ENCODE peak calls at places on chromosomes 16 and 17, in seven cellular contexts. J is A549; Z is activated T-helper 1 cell treated with anti-CD3 and anti-CD28 coated beads, Interleukin-2, amount 50 U/mL, for 16 hours; S is neural crest cell; F is activated CD4-positive, alpha-beta T cell treated with anti-CD3 and anti-CD28 coated beads, Interleukin-2, amount 50 U/mL, for 24 hours; R is NCI-H1436; I is head of caudate nucleus. X is an unnamed sample.

GRCh38 chr17:17170346-17170976 is 35.7 kb downstream of the PLD6 start:
- DNase-seq in S (no peak), J (no peak), R (no peak), F (no peak), I (no peak), Z (no peak), X (no peak)

GRCh38 chr17:45857977-45858708 is 13.5 kb downstream of the SPPL2C start:
- DNase-seq in R (no peak), S (peak), Z (no peak), F (no peak), I (no peak), J (no peak), X (no peak)

GRCh38 chr17:40694584-40694983 is 9.0 kb downstream of the KRT24 start:
- DNase-seq in J (no peak), I (no peak), Z (no peak), S (no peak), F (no peak), R (no peak), X (no peak)

GRCh38 chr17:57004944-57005579 is 27.1 kb downstream of the SCPEP1 start:
- DNase-seq in I (no peak), Z (no peak), J (peak), S (no peak), R (peak), F (no peak), X (no peak)

GRCh38 chr17:55054429-55054828 is 85.9 kb downstream of the STXBP4 start:
- DNase-seq in S (no peak), I (no peak), F (no peak), R (no peak), Z (no peak), J (no peak), X (no peak)

GRCh38 chr17:40190197-40191021 is 13.1 kb downstream of the RAPGEFL1 start:
- DNase-seq in S (no peak), R (peak), J (peak), I (no peak), Z (no peak), F (no peak), X (no peak)

GRCh38 chr16:53821957-53822625 is 118.1 kb downstream of the FTO start:
- DNase-seq in F (no peak), I (no peak), S (no peak), Z (no peak), J (peak), R (no peak), X (no peak)

GRCh38 chr17:78781339-78782304 is at the start of gene CYTH1:
- DNase-seq in J (no peak), R (peak), Z (no peak), I (peak), F (no peak), S (peak), X (no peak)

GRCh38 chr16:57392694-57393093 is 11.9 kb upstream of the CCL17 start:
- DNase-seq in R (no peak), S (no peak), I (no peak), Z (no peak), J (no peak), F (no peak), X (no peak)

GRCh38 chr16:21264226-21265036 is 13.7 kb downstream of the CRYM start:
- DNase-seq in I (no peak), F (no peak), Z (no peak), S (no peak), J (no peak), R (no peak), X (no peak)

GRCh38 chr17:44038604-44039007 is 23.8 kb upstream of the TMEM101 start:
- DNase-seq in Z (no peak), S (no peak), J (no peak), I (no peak), F (no peak), R (no peak), X (no peak)

GRCh38 chr16:5064915-5065314 is 841 bp downstream of the C16orf89 start:
- DNase-seq in R (peak), J (no peak), I (no peak), S (no peak), F (no peak), Z (no peak), X (no peak)

GRCh38 chr16:3007059-3007956 is 5.4 kb upstream of the CLDN9 start:
- DNase-seq in F (no peak), I (no peak), Z (no peak), J (no peak), R (no peak), S (no peak), X (no peak)

GRCh38 chr17:39400547-39401411 is 647 bp downstream of the FBXL20 start:
- DNase-seq in R (no peak), J (no peak), I (peak), F (no peak), Z (no peak), S (no peak), X (no peak)

GRCh38 chr16:49544828-49545227 is 171.2 kb downstream of the C16orf78 start:
- DNase-seq in J (no peak), I (no peak), R (no peak), Z (no peak), S (no peak), F (no peak), X (no peak)

GRCh38 chr16:6335072-6335471 is 997.6 kb upstream of the RBFOX1 start:
- DNase-seq in R (no peak), I (no peak), Z (no peak), J (peak), S (peak), F (no peak), X (no peak)

GRCh38 chr16:50902457-50902856 is 160.6 kb downstream of the CYLD start:
- DNase-seq in R (no peak), Z (no peak), J (no peak), I (peak), S (no peak), F (no peak), X (no peak)

GRCh38 chr17:77796201-77796860 is 162.2 kb upstream of the TNRC6C start:
- DNase-seq in I (no peak), J (no peak), F (no peak), S (no peak), R (no peak), Z (no peak), X (no peak)

GRCh38 chr16:70522216-70523000 is 946 bp downstream of the COG4 start:
- DNase-seq in J (no peak), S (no peak), I (no peak), Z (no peak), R (no peak), F (no peak), X (no peak)

GRCh38 chr17:7443499-7444485 is 1.1 kb upstream of the CHRNB1 start:
- DNase-seq in S (no peak), F (no peak), Z (no peak), J (no peak), R (no peak), I (no peak), X (no peak)

GRCh38 chr17:60604686-60605334 is 4.8 kb downstream of the PPM1D start:
- DNase-seq in Z (no peak), R (no peak), I (no peak), J (no peak), F (no peak), S (no peak), X (no peak)

GRCh38 chr17:5809580-5810188 is 225.4 kb upstream of the NLRP1 start:
- DNase-seq in J (no peak), S (no peak), F (no peak), Z (no peak), R (no peak), I (no peak), X (no peak)

GRCh38 chr17:78360371-78361226 is 722 bp upstream of the SOCS3 start:
- DNase-seq in I (peak), S (peak), Z (peak), J (peak), R (peak), F (peak), X (peak)

GRCh38 chr16:27526169-27526568 is 23.5 kb downstream of the GTF3C1 start:
- DNase-seq in Z (no peak), F (no peak), R (no peak), S (no peak), I (no peak), J (no peak), X (no peak)

GRCh38 chr16:69833357-69833781 is 71.2 kb downstream of the WWP2 start:
- DNase-seq in J (no peak), S (no peak), R (no peak), Z (no peak), I (no peak), F (no peak), X (no peak)

GRCh38 chr16:56042416-56042815 is 148.9 kb upstream of the GNAO1 start:
- DNase-seq in F (no peak), Z (no peak), S (no peak), I (no peak), J (no peak), R (no peak), X (no peak)

GRCh38 chr16:15807603-15808009 is 49.2 kb downstream of the MYH11 start:
- DNase-seq in I (no peak), F (no peak), S (no peak), R (no peak), Z (no peak), J (no peak), X (no peak)

GRCh38 chr16:17497648-17498047 is 26.9 kb upstream of the XYLT1 start:
- DNase-seq in S (no peak), J (no peak), Z (no peak), R (no peak), F (no peak), I (no peak), X (no peak)

GRCh38 chr17:32495347-32496253 is 8.8 kb downstream of the CDK5R1 start:
- DNase-seq in S (no peak), R (no peak), Z (no peak), I (peak), J (no peak), F (no peak), X (no peak)

GRCh38 chr17:43697937-43698336 is 36.2 kb upstream of the MEOX1 start:
- DNase-seq in I (no peak), Z (no peak), F (no peak), R (no peak), J (no peak), S (no peak), X (no peak)

GRCh38 chr16:88356124-88356726 is 26.5 kb upstream of the ZNF469 start:
- DNase-seq in R (no peak), J (no peak), Z (no peak), F (no peak), I (no peak), S (no peak), X (no peak)

GRCh38 chr17:66720027-66720426 is 114.9 kb upstream of the CACNG5 start:
- DNase-seq in S (no peak), J (no peak), Z (no peak), R (no peak), I (no peak), F (no peak), X (no peak)